ENCODE peak calls at places on chromosomes 11 and 22, in five cellular contexts. One of them, this sample, is unnamed.

GRCh38 chr22:45604239-45604711 is 67.4 kb upstream of the ATXN10 start:
- DNase-seq in T-helper 2 cell: no peak
- DNase-seq in NCI-H2081: no peak
- DNase-seq in colonic mucosa: no peak
- DNase-seq in HTR-8/SVneo: no peak
- DNase-seq in this sample: no peak

GRCh38 chr22:36323182-36323854 is 64.4 kb downstream of the MYH9 start:
- DNase-seq in T-helper 2 cell: no peak
- DNase-seq in NCI-H2081: no peak
- DNase-seq in colonic mucosa: no peak
- DNase-seq in HTR-8/SVneo: no peak
- DNase-seq in this sample: no peak

GRCh38 chr11:114890076-114890475 is 211.7 kb downstream of the NXPE2 start:
- DNase-seq in T-helper 2 cell: no peak
- DNase-seq in NCI-H2081: no peak
- DNase-seq in colonic mucosa: no peak
- DNase-seq in HTR-8/SVneo: no peak
- DNase-seq in this sample: no peak

GRCh38 chr11:33158596-33158995 is 2.7 kb downstream of the CSTF3 start:
- DNase-seq in T-helper 2 cell: no peak
- DNase-seq in NCI-H2081: no peak
- DNase-seq in colonic mucosa: no peak
- DNase-seq in HTR-8/SVneo: no peak
- DNase-seq in this sample: no peak

GRCh38 chr11:14554959-14555358 is 34.8 kb upstream of the PSMA1 start:
- DNase-seq in T-helper 2 cell: no peak
- DNase-seq in NCI-H2081: no peak
- DNase-seq in colonic mucosa: no peak
- DNase-seq in HTR-8/SVneo: no peak
- DNase-seq in this sample: no peak

GRCh38 chr11:72778535-72779494 is 15.0 kb downstream of the STARD10 start:
- DNase-seq in T-helper 2 cell: no peak
- DNase-seq in NCI-H2081: no peak
- DNase-seq in colonic mucosa: peak; percentile 85
- DNase-seq in HTR-8/SVneo: no peak
- DNase-seq in this sample: no peak

GRCh38 chr11:105229758-105230157 is 90.2 kb upstream of the CARD18 start:
- DNase-seq in T-helper 2 cell: no peak
- DNase-seq in NCI-H2081: no peak
- DNase-seq in colonic mucosa: no peak
- DNase-seq in HTR-8/SVneo: no peak
- DNase-seq in this sample: no peak

GRCh38 chr11:35822815-35823495 is 120.9 kb upstream of the LDLRAD3 start:
- DNase-seq in T-helper 2 cell: no peak
- DNase-seq in NCI-H2081: no peak
- DNase-seq in colonic mucosa: no peak
- DNase-seq in HTR-8/SVneo: no peak
- DNase-seq in this sample: no peak

GRCh38 chr22:24805790-24806662 is at the start of gene SGSM1:
- DNase-seq in T-helper 2 cell: peak; percentile 66
- DNase-seq in NCI-H2081: peak; percentile 57
- DNase-seq in colonic mucosa: peak; percentile 80
- DNase-seq in HTR-8/SVneo: peak; percentile 58
- DNase-seq in this sample: peak; percentile 72

GRCh38 chr22:35540600-35541253 is at the start of gene RASD2:
- DNase-seq in T-helper 2 cell: peak; percentile 13
- DNase-seq in NCI-H2081: no peak
- DNase-seq in colonic mucosa: peak; percentile 25
- DNase-seq in HTR-8/SVneo: peak; percentile 28
- DNase-seq in this sample: peak; percentile 59

GRCh38 chr22:41619979-41620645 is 731 bp downstream of the DESI1 start:
- DNase-seq in T-helper 2 cell: peak; percentile 33
- DNase-seq in NCI-H2081: no peak
- DNase-seq in colonic mucosa: peak; percentile 60
- DNase-seq in HTR-8/SVneo: peak; percentile 30
- DNase-seq in this sample: peak; percentile 78

GRCh38 chr11:117473692-117474091 is 146.0 kb downstream of the CEP164 start:
- DNase-seq in T-helper 2 cell: no peak
- DNase-seq in NCI-H2081: peak; percentile 90
- DNase-seq in colonic mucosa: no peak
- DNase-seq in HTR-8/SVneo: no peak
- DNase-seq in this sample: no peak

GRCh38 chr22:31250740-31251330 is 38.7 kb downstream of the LIMK2 start:
- DNase-seq in T-helper 2 cell: no peak
- DNase-seq in NCI-H2081: no peak
- DNase-seq in colonic mucosa: no peak
- DNase-seq in HTR-8/SVneo: no peak
- DNase-seq in this sample: no peak

GRCh38 chr11:82733444-82734119 is at the start of gene FAM181B:
- DNase-seq in T-helper 2 cell: no peak
- DNase-seq in NCI-H2081: peak; percentile 37
- DNase-seq in colonic mucosa: peak; percentile 31
- DNase-seq in HTR-8/SVneo: no peak
- DNase-seq in this sample: no peak

GRCh38 chr22:17785185-17786184 is 11.2 kb upstream of the BID start:
- DNase-seq in T-helper 2 cell: peak; percentile 58
- DNase-seq in NCI-H2081: no peak
- DNase-seq in colonic mucosa: peak; percentile 84
- DNase-seq in HTR-8/SVneo: peak; percentile 59
- DNase-seq in this sample: peak; percentile 91

GRCh38 chr11:107221743-107222142 is 203.5 kb upstream of the GUCY1A2 start:
- DNase-seq in T-helper 2 cell: no peak
- DNase-seq in NCI-H2081: no peak
- DNase-seq in colonic mucosa: no peak
- DNase-seq in HTR-8/SVneo: no peak
- DNase-seq in this sample: no peak

GRCh38 chr22:29300467-29300806 is 6.0 kb upstream of the GAS2L1 start:
- DNase-seq in T-helper 2 cell: no peak
- DNase-seq in NCI-H2081: no peak
- DNase-seq in colonic mucosa: no peak
- DNase-seq in HTR-8/SVneo: no peak
- DNase-seq in this sample: no peak

GRCh38 chr11:29669336-29669735 is 347.5 kb downstream of the KCNA4 start:
- DNase-seq in T-helper 2 cell: no peak
- DNase-seq in NCI-H2081: no peak
- DNase-seq in colonic mucosa: no peak
- DNase-seq in HTR-8/SVneo: no peak
- DNase-seq in this sample: no peak

GRCh38 chr11:97965849-97966646 is 1054.7 kb upstream of the CNTN5 start:
- DNase-seq in T-helper 2 cell: no peak
- DNase-seq in NCI-H2081: no peak
- DNase-seq in colonic mucosa: no peak
- DNase-seq in HTR-8/SVneo: peak; percentile 62
- DNase-seq in this sample: no peak

GRCh38 chr11:2549080-2549479 is 104.3 kb downstream of the KCNQ1 start:
- DNase-seq in T-helper 2 cell: no peak
- DNase-seq in NCI-H2081: no peak
- DNase-seq in colonic mucosa: no peak
- DNase-seq in HTR-8/SVneo: no peak
- DNase-seq in this sample: no peak